ENCODE peak calls at places on chromosome 14, in six cellular contexts. N is H1, L is IMR-90, F is neuronal stem cell, U is H9, J is trophoblast cell. E is an unnamed sample.

GRCh38 chr14:88519907-88520306 is 34.9 kb downstream of the PTPN21 start:
- DNase-seq in N (no peak), L (no peak), F (no peak), U (no peak), J (no peak), E (no peak)

GRCh38 chr14:54669759-54670630 is 103.1 kb downstream of the SAMD4A start:
- DNase-seq in N (no peak), L (peak), F (no peak), U (no peak), J (no peak), E (peak)

GRCh38 chr14:31945074-31945613 is 132.0 kb upstream of the ARHGAP5 start:
- DNase-seq in N (no peak), L (no peak), F (no peak), U (no peak), J (no peak), E (no peak)

GRCh38 chr14:35390577-35391387 is 13.8 kb downstream of the NFKBIA start:
- DNase-seq in N (no peak), L (no peak), F (no peak), U (no peak), J (peak), E (peak)

GRCh38 chr14:24053548-24054323 is 1.9 kb downstream of the CARMIL3 start:
- DNase-seq in N (no peak), L (no peak), F (no peak), U (no peak), J (no peak), E (no peak)

GRCh38 chr14:103260629-103261124 is 73.4 kb upstream of the EIF5 start:
- DNase-seq in N (no peak), L (peak), F (no peak), U (no peak), J (peak), E (peak)

GRCh38 chr14:97277711-97278110 is 480.5 kb downstream of the VRK1 start:
- DNase-seq in N (no peak), L (no peak), F (peak), U (peak), J (no peak), E (no peak)

GRCh38 chr14:37697489-37698121 is 102.2 kb downstream of the TTC6 start:
- DNase-seq in N (no peak), L (peak), F (no peak), U (no peak), J (no peak), E (peak)

GRCh38 chr14:69360438-69361108 is 37.5 kb downstream of the ERH start:
- DNase-seq in N (no peak), L (no peak), F (no peak), U (no peak), J (no peak), E (no peak)

GRCh38 chr14:33682746-33683145 is 268.1 kb downstream of the EGLN3 start:
- DNase-seq in N (no peak), L (peak), F (no peak), U (no peak), J (no peak), E (no peak)

GRCh38 chr14:51534623-51535022 is 117.1 kb upstream of the FRMD6 start:
- DNase-seq in N (no peak), L (peak), F (no peak), U (no peak), J (peak), E (peak)

GRCh38 chr14:57769863-57770523 is 95.9 kb downstream of the SLC35F4 start:
- DNase-seq in N (no peak), L (no peak), F (no peak), U (no peak), J (no peak), E (no peak)

GRCh38 chr14:30243805-30244204 is 315.2 kb upstream of the G2E3 start:
- DNase-seq in N (no peak), L (peak), F (no peak), U (no peak), J (no peak), E (no peak)

GRCh38 chr14:20427231-20428009 is 8.5 kb downstream of the KLHL33 start:
- DNase-seq in N (no peak), L (peak), F (no peak), U (no peak), J (no peak), E (peak)

GRCh38 chr14:58666737-58667136 is 29.0 kb downstream of the DACT1 start:
- DNase-seq in N (no peak), L (no peak), F (no peak), U (no peak), J (no peak), E (no peak)

GRCh38 chr14:21169587-21169986 is 13.7 kb upstream of the OR5AU1 start:
- DNase-seq in N (no peak), L (no peak), F (no peak), U (no peak), J (no peak), E (no peak)

GRCh38 chr14:53022593-53022992 is 71.7 kb upstream of the FERMT2 start:
- DNase-seq in N (no peak), L (peak), F (no peak), U (no peak), J (no peak), E (no peak)

GRCh38 chr14:89748004-89748403 is 206.5 kb downstream of the EFCAB11 start:
- DNase-seq in N (no peak), L (peak), F (no peak), U (no peak), J (no peak), E (peak)

GRCh38 chr14:57889245-57889644 is 23.4 kb upstream of the SLC35F4 start:
- DNase-seq in N (no peak), L (no peak), F (no peak), U (no peak), J (no peak), E (no peak)

GRCh38 chr14:51564460-51564859 is 87.2 kb upstream of the FRMD6 start:
- DNase-seq in N (no peak), L (no peak), F (no peak), U (no peak), J (no peak), E (no peak)

GRCh38 chr14:103136388-103137271 is 13.4 kb downstream of the TNFAIP2 start:
- DNase-seq in N (no peak), L (peak), F (no peak), U (peak), J (peak), E (peak)

GRCh38 chr14:22112004-22112403 is 438.4 kb upstream of the OR4E1 start:
- DNase-seq in N (no peak), L (no peak), F (no peak), U (no peak), J (no peak), E (no peak)

GRCh38 chr14:95998656-95999055 is 40.5 kb upstream of the C14orf132 start:
- DNase-seq in N (no peak), L (peak), F (no peak), U (no peak), J (no peak), E (peak)

DNA sequence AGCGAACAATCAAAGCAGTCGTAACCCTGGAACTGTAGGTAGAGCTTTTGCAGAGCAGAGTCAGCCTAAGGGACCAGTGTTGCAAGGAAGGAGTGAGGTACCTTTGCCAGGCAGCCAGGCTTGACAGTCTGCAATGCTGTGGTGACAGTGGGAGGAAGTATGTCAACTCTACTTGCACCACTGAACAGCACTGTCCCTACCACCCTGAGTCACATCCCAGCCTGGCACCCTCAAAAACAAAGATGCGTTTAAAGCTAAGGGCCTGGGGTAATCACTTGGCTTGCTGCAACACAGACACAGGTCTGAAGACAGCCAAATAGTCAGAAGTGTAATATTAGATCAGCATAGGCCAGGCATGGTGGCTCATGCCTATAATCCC is 141.9 kb downstream of the DPF3 start:
- DNase-seq in N (no peak), L (no peak), F (no peak), U (no peak), J (no peak), E (no peak)
- H3K4me2 ChIP-seq in N (no peak), L (no peak), F (no peak), U (no peak), J (no peak), E (no peak)

GRCh38 chr14:94612174-94612573 is at the start of gene SERPINA3:
- DNase-seq in N (no peak), L (peak), F (no peak), U (no peak), J (peak), E (no peak)
- H3K14ac ChIP-seq in N (no peak), L (no peak), F (no peak), U (no peak), J (no peak), E (no peak)

DNA sequence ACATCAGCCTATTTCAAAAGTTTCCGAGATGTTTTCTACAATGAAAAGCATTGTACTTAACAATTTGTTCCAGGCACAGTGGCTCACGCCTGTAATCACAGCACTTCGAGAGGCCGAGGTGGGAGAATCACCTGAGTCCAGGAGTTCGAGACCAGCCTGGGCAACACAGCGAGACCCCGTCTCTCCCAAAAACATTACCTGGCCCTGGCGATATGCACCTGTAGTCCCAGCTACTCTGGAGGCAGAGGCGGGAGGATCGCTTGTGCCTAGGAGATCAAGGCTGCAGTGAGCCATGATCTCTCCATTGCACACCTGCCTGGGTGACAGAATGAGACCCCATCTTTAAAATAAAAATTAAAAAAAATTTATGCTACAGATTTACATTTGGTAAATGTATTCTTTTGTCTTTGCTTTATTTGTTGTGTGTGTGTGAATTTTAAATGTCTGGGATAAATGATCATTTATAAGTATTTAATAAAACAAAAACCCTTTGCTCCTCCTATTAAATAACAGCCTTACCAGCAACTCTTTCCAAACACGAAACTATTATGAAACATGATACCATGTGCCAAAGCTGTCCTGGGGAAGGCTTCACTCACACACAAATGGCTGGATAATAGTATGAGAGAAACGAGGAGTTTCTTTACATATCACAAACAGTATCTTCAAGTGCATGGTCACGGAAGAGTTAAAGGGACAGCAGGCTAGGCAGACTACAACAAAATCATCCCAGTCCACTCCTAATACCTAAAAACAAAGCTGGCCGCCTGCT is 1.1 kb downstream of the ATXN3 start:
- DNase-seq in N (no peak), L (peak), F (no peak), U (no peak), J (no peak), E (peak)
- H3K4me2 ChIP-seq in N (peak), L (peak), F (peak), U (peak), J (peak), E (peak)

GRCh38 chr14:102124419-102124818 is 15.3 kb upstream of the WDR20 start:
- DNase-seq in N (no peak), L (no peak), F (no peak), U (no peak), J (no peak), E (no peak)

GRCh38 chr14:102120888-102121287 is 18.8 kb upstream of the WDR20 start:
- DNase-seq in N (no peak), L (no peak), F (no peak), U (no peak), J (no peak), E (no peak)

GRCh38 chr14:102117852-102118251 is 21.8 kb upstream of the WDR20 start:
- DNase-seq in N (no peak), L (no peak), F (no peak), U (no peak), J (no peak), E (no peak)

GRCh38 chr14:102125546-102125945 is 14.2 kb upstream of the WDR20 start:
- DNase-seq in N (no peak), L (no peak), F (no peak), U (no peak), J (peak), E (no peak)

GRCh38 chr14:102121567-102121966 is 18.1 kb upstream of the WDR20 start:
- DNase-seq in N (no peak), L (no peak), F (no peak), U (no peak), J (no peak), E (no peak)
- H3K14ac ChIP-seq in N (no peak), L (no peak), F (no peak), U (no peak), J (no peak), E (no peak)

DNA sequence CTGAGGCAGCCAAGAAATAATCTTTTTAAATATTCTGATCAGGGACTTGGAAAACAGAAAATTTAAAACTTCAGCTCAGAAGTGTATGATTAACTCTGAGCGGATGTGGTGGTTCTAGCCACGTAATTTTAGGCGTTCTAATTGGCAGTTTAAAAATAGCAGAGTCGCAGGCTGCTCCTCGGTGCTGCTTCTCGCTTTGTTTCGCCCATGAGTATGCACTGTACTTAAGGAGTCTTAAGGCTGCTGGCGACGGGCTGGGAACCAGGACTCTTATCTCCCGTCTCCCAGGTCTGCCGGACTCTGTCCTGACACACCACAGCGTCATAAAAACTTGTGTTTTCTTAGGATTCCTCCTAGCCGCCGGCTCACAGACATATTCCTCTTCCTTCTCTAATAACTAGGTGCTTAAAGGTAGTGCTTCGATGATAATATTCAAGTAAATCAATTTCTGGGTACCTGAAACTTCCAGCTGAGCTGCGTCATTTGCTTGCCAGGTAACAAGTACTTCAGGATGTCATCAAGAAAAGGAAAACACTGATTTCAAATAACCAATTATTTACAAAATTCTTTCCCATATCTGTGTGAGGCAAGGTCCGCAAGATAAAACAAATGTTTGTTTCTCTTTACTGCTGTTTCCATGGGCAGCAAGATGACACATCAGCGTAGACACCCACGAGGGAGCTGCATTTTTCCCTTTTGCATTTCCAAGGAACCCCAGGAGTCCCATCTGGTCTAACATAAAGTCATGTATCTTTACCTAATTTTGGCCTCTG is 113.2 kb upstream of the PELI2 start:
- DNase-seq in N (peak), L (peak), F (no peak), U (peak), J (peak), E (peak)
- H3K4me2 ChIP-seq in N (peak), L (peak), F (no peak), U (peak), J (no peak), E (peak)

GRCh38 chr14:73784065-73784987 is 67.3 kb upstream of the PTGR2 start:
- DNase-seq in N (no peak), L (peak), F (no peak), U (peak), J (peak), E (peak)

GRCh38 chr14:73785336-73785833 is 66.2 kb upstream of the PTGR2 start:
- DNase-seq in N (no peak), L (peak), F (peak), U (peak), J (peak), E (peak)

GRCh38 chr14:73782623-73783022 is 68.4 kb upstream of the PNMA1 start:
- DNase-seq in N (no peak), L (no peak), F (no peak), U (peak), J (no peak), E (no peak)

GRCh38 chr14:73784988-73785313 is 66.7 kb upstream of the PTGR2 start:
- DNase-seq in N (no peak), L (no peak), F (no peak), U (peak), J (no peak), E (no peak)

DNA sequence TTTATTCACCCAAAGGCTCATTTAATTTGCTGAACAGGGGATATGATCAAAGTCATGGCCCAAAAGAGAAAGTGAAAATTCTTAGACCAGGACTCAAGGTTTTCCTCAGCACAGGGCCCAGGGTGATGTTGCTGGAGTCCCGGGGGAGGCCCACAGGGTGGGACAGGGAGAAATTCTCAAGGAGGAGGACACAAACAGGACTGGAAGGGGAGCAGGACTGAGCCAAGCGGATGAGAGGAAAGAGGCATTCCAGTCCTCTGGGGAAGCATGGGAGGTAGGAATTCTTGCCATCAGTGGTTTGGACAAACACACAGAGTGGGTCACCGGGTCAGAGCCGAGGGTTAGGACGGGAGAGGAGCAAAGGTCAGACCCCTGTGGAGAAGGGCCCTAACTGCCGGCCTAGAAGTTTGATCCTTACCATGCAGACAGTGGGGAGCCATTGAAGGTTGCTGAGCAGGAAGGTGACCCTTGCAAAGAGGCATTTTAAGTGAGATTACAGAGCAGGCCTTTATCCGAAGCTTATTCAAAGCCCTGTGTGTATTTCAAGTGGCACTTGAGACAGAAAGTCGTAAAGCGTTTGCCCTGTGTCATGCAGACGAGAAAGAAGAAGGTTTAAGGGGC is 68.4 kb upstream of the PTGR2 start:
- DNase-seq in N (no peak), L (no peak), F (peak), U (peak), J (no peak), E (peak)
- H3K14ac ChIP-seq in N (no peak), L (no peak), F (no peak), U (no peak), J (no peak), E (no peak)

DNA sequence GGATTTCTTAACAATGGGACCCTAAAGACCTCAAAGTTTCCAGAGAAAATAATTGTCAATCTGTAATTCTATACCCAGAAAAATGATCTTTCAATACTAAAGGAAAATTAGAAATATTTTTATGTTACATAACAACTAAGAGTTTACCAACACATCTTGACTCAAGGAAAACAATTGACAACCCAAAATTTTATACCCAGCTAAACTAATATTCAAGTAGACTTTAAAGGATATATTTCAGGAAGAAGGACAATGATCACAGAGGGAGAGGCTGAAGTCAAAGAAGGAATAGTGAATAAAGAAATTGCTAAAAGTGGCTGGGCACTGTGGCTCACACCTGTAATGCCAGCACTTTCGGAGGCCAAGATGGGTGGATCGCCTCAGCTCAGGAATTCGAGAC is 12.6 kb upstream of the PLD4 start:
- DNase-seq in N (no peak), L (no peak), F (no peak), U (no peak), J (no peak), E (no peak)
- H3K4me2 ChIP-seq in N (no peak), L (no peak), F (no peak), U (no peak), J (no peak), E (no peak)

GRCh38 chr14:64293976-64294671 is at the start of gene ESR2:
- DNase-seq in N (peak), L (peak), F (peak), U (peak), J (no peak), E (peak)
- H3K14ac ChIP-seq in N (no peak), L (peak), F (no peak), U (no peak), J (no peak), E (no peak)

DNA sequence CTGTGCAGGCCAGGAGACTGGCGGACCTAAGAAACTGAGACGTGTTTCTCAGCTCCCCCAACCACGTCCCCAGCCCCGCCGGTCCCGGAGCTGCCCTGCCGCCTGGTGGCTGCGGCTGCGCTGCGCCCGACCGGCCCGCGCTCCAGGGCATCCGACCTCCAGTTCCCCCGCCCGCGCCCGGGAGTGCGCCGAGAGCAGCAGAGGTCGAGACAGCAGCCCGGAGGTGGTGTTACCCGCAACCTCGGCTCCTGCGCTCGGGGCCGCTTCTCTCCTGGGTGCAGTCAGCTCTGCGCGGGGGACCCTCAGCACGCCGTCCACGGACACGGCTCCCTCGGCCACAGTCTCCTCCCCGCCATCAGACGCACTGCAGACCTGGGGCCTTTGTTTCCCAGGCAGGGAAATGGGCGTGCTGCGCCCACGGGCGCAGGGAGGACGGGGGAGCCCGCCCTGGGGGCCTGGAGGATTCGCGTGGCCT is 21.6 kb upstream of the GPR132 start:
- DNase-seq in N (peak), L (peak), F (peak), U (peak), J (peak), E (peak)
- H3K4me2 ChIP-seq in N (peak), L (peak), F (peak), U (peak), J (peak), E (peak)

E was measured in mesenchymal stem cell.